ENCODE peak calls at places on chromosomes 2 and 18, in ten cellular contexts. One of them, this sample, is unnamed.
A peak's percentile ranks its signal among the peaks of the same experiment; 100 is the strongest.

GRCh38 chr18:63320041-63320689 is 596 bp upstream of the BCL2 start:
- DNase-seq in endothelial cell of umbilical vein: peak; percentile 71
- DNase-seq in BE2C: peak; percentile 72
- DNase-seq in colonic mucosa: peak; percentile 84
- DNase-seq in esophagus squamous epithelium: peak; percentile 49
- DNase-seq in psoas muscle: peak; percentile 82
- DNase-seq in Caco-2: peak; percentile 68
- DNase-seq in neural progenitor cell: peak; percentile 87
- DNase-seq in pancreas: peak; percentile 82
- DNase-seq in WERI-Rb-1: peak; percentile 84
- DNase-seq in this sample: peak; percentile 90

GRCh38 chr18:75211721-75212625 is 1.4 kb downstream of the TSHZ1 start:
- DNase-seq in endothelial cell of umbilical vein: peak; percentile 56
- DNase-seq in BE2C: no peak
- DNase-seq in colonic mucosa: peak; percentile 64
- DNase-seq in esophagus squamous epithelium: no peak
- DNase-seq in psoas muscle: peak; percentile 43
- DNase-seq in Caco-2: peak; percentile 53
- DNase-seq in neural progenitor cell: peak; percentile 48
- DNase-seq in pancreas: peak; percentile 54
- DNase-seq in WERI-Rb-1: peak; percentile 48
- DNase-seq in this sample: peak; percentile 77

GRCh38 chr18:63511285-63511684 is 30.9 kb upstream of the SERPINB12 start:
- DNase-seq in endothelial cell of umbilical vein: peak; percentile 33
- DNase-seq in BE2C: peak; percentile 23
- DNase-seq in colonic mucosa: no peak
- DNase-seq in esophagus squamous epithelium: no peak
- DNase-seq in psoas muscle: no peak
- DNase-seq in Caco-2: peak; percentile 49
- DNase-seq in neural progenitor cell: peak; percentile 76
- DNase-seq in pancreas: no peak
- DNase-seq in WERI-Rb-1: peak; percentile 60
- DNase-seq in this sample: peak; percentile 59

GRCh38 chr2:215454519-215454918 is 18.7 kb upstream of the FN1 start:
- DNase-seq in endothelial cell of umbilical vein: peak; percentile 73
- DNase-seq in BE2C: peak; percentile 11
- DNase-seq in colonic mucosa: no peak
- DNase-seq in esophagus squamous epithelium: no peak
- DNase-seq in psoas muscle: no peak
- DNase-seq in Caco-2: peak; percentile 52
- DNase-seq in neural progenitor cell: peak; percentile 31
- DNase-seq in pancreas: no peak
- DNase-seq in WERI-Rb-1: no peak
- DNase-seq in this sample: no peak

GRCh38 chr2:11683486-11683885 is 13.5 kb upstream of the NTSR2 start:
- DNase-seq in endothelial cell of umbilical vein: no peak
- DNase-seq in BE2C: no peak
- DNase-seq in colonic mucosa: no peak
- DNase-seq in esophagus squamous epithelium: no peak
- DNase-seq in psoas muscle: no peak
- DNase-seq in Caco-2: no peak
- DNase-seq in neural progenitor cell: peak; percentile 23
- DNase-seq in pancreas: no peak
- DNase-seq in WERI-Rb-1: peak; percentile 83
- DNase-seq in this sample: no peak

GRCh38 chr2:45793564-45793963 is 142.1 kb downstream of the PRKCE start:
- DNase-seq in endothelial cell of umbilical vein: peak; percentile 55
- DNase-seq in BE2C: no peak
- DNase-seq in colonic mucosa: no peak
- DNase-seq in esophagus squamous epithelium: no peak
- DNase-seq in psoas muscle: no peak
- DNase-seq in Caco-2: no peak
- DNase-seq in neural progenitor cell: no peak
- DNase-seq in pancreas: peak; percentile 63
- DNase-seq in WERI-Rb-1: peak; percentile 33
- DNase-seq in this sample: no peak

GRCh38 chr18:10419420-10420103 is 34.9 kb upstream of the APCDD1 start:
- DNase-seq in endothelial cell of umbilical vein: no peak
- DNase-seq in BE2C: no peak
- DNase-seq in colonic mucosa: no peak
- DNase-seq in esophagus squamous epithelium: no peak
- DNase-seq in psoas muscle: no peak
- DNase-seq in Caco-2: no peak
- DNase-seq in neural progenitor cell: no peak
- DNase-seq in pancreas: no peak
- DNase-seq in WERI-Rb-1: no peak
- DNase-seq in this sample: no peak

GRCh38 chr2:127606594-127607398 is 39.2 kb upstream of the GPR17 start:
- DNase-seq in endothelial cell of umbilical vein: no peak
- DNase-seq in BE2C: no peak
- DNase-seq in colonic mucosa: no peak
- DNase-seq in esophagus squamous epithelium: no peak
- DNase-seq in psoas muscle: no peak
- DNase-seq in Caco-2: no peak
- DNase-seq in neural progenitor cell: no peak
- DNase-seq in pancreas: peak; percentile 2
- DNase-seq in WERI-Rb-1: peak; percentile 2
- DNase-seq in this sample: no peak

GRCh38 chr2:136005462-136006205 is 20.2 kb upstream of the DARS1 start:
- DNase-seq in endothelial cell of umbilical vein: no peak
- DNase-seq in BE2C: no peak
- DNase-seq in colonic mucosa: no peak
- DNase-seq in esophagus squamous epithelium: no peak
- DNase-seq in psoas muscle: no peak
- DNase-seq in Caco-2: no peak
- DNase-seq in neural progenitor cell: no peak
- DNase-seq in pancreas: no peak
- DNase-seq in WERI-Rb-1: peak; percentile 68
- DNase-seq in this sample: no peak

GRCh38 chr2:36425771-36426340 is 70.3 kb downstream of the CRIM1 start:
- DNase-seq in endothelial cell of umbilical vein: no peak
- DNase-seq in BE2C: no peak
- DNase-seq in colonic mucosa: no peak
- DNase-seq in esophagus squamous epithelium: no peak
- DNase-seq in psoas muscle: no peak
- DNase-seq in Caco-2: no peak
- DNase-seq in neural progenitor cell: no peak
- DNase-seq in pancreas: no peak
- DNase-seq in WERI-Rb-1: no peak
- DNase-seq in this sample: no peak

GRCh38 chr2:29281585-29281984 is 166.4 kb downstream of the CLIP4 start:
- DNase-seq in endothelial cell of umbilical vein: no peak
- DNase-seq in BE2C: peak; percentile 88
- DNase-seq in colonic mucosa: no peak
- DNase-seq in esophagus squamous epithelium: no peak
- DNase-seq in psoas muscle: peak; percentile 19
- DNase-seq in Caco-2: no peak
- DNase-seq in neural progenitor cell: peak; percentile 38
- DNase-seq in pancreas: no peak
- DNase-seq in WERI-Rb-1: no peak
- DNase-seq in this sample: peak; percentile 60

GRCh38 chr2:221546505-221547225 is 25.4 kb downstream of the EPHA4 start:
- DNase-seq in endothelial cell of umbilical vein: no peak
- DNase-seq in BE2C: no peak
- DNase-seq in colonic mucosa: no peak
- DNase-seq in esophagus squamous epithelium: no peak
- DNase-seq in psoas muscle: no peak
- DNase-seq in Caco-2: no peak
- DNase-seq in neural progenitor cell: no peak
- DNase-seq in pancreas: no peak
- DNase-seq in WERI-Rb-1: no peak
- DNase-seq in this sample: no peak

GRCh38 chr18:63775166-63775730 is at the start of gene SERPINB7:
- DNase-seq in endothelial cell of umbilical vein: no peak
- DNase-seq in BE2C: no peak
- DNase-seq in colonic mucosa: no peak
- DNase-seq in esophagus squamous epithelium: no peak
- DNase-seq in psoas muscle: no peak
- DNase-seq in Caco-2: no peak
- DNase-seq in neural progenitor cell: no peak
- DNase-seq in pancreas: no peak
- DNase-seq in WERI-Rb-1: no peak
- DNase-seq in this sample: no peak

GRCh38 chr2:156748238-156748637 is 312.1 kb downstream of the GPD2 start:
- DNase-seq in endothelial cell of umbilical vein: no peak
- DNase-seq in BE2C: no peak
- DNase-seq in colonic mucosa: no peak
- DNase-seq in esophagus squamous epithelium: no peak
- DNase-seq in psoas muscle: no peak
- DNase-seq in Caco-2: no peak
- DNase-seq in neural progenitor cell: no peak
- DNase-seq in pancreas: no peak
- DNase-seq in WERI-Rb-1: no peak
- DNase-seq in this sample: no peak

GRCh38 chr18:8654482-8655451 is 45.5 kb downstream of the RAB12 start:
- DNase-seq in endothelial cell of umbilical vein: peak; percentile 29
- DNase-seq in BE2C: no peak
- DNase-seq in colonic mucosa: no peak
- DNase-seq in esophagus squamous epithelium: no peak
- DNase-seq in psoas muscle: no peak
- DNase-seq in Caco-2: no peak
- DNase-seq in neural progenitor cell: no peak
- DNase-seq in pancreas: no peak
- DNase-seq in WERI-Rb-1: peak; percentile 37
- DNase-seq in this sample: no peak

GRCh38 chr2:176270100-176270750 is 983 bp downstream of the MTX2 start:
- DNase-seq in endothelial cell of umbilical vein: no peak
- DNase-seq in BE2C: no peak
- DNase-seq in colonic mucosa: peak; percentile 23
- DNase-seq in esophagus squamous epithelium: no peak
- DNase-seq in psoas muscle: no peak
- DNase-seq in Caco-2: peak; percentile 3
- DNase-seq in neural progenitor cell: no peak
- DNase-seq in pancreas: no peak
- DNase-seq in WERI-Rb-1: no peak
- DNase-seq in this sample: no peak

DNA sequence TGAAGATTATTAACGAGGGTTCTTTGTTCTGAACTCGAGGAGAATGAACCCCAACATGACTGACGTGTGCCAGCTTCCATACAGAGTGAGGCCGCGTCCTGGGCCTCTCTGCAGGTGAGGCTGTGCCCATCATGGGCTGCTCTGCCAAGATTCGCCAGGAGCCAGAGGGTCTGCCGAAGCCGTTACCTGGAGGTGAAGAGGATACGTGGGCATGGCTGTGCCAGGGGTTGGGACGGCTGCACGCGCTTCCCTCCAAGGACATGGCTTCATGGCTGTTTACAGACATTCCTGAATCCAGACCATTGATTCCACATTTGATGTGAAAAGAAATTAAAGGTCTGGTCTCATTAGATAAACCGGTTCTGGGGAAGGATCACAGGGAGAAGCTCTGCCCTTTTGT is 211.4 kb upstream of the SALL3 start:
- DNase-seq in endothelial cell of umbilical vein: no peak
- DNase-seq in BE2C: no peak
- DNase-seq in colonic mucosa: no peak
- DNase-seq in esophagus squamous epithelium: no peak
- DNase-seq in psoas muscle: no peak
- DNase-seq in Caco-2: no peak
- DNase-seq in neural progenitor cell: no peak
- DNase-seq in pancreas: no peak
- DNase-seq in WERI-Rb-1: no peak
- DNase-seq in this sample: no peak
- H3K9me3 ChIP-seq in endothelial cell of umbilical vein: peaks cover 8% of the 10 kb centered on the region
- H3K9me3 ChIP-seq in BE2C: no peaks in the 10 kb centered on the region
- H3K9me3 ChIP-seq in colonic mucosa: no peaks in the 10 kb centered on the region
- H3K9me3 ChIP-seq in esophagus squamous epithelium: no peaks in the 10 kb centered on the region
- H3K9me3 ChIP-seq in psoas muscle: no peaks in the 10 kb centered on the region
- H3K9me3 ChIP-seq in Caco-2: no peaks in the 10 kb centered on the region
- H3K9me3 ChIP-seq in neural progenitor cell: no peaks in the 10 kb centered on the region
- H3K9me3 ChIP-seq in pancreas: no peaks in the 10 kb centered on the region
- H3K9me3 ChIP-seq in WERI-Rb-1: no peaks in the 10 kb centered on the region
- H3K9me3 ChIP-seq in this sample: no peaks in the 10 kb centered on the region

GRCh38 chr2:39361511-39361910 is 75.6 kb downstream of the MAP4K3 start:
- DNase-seq in endothelial cell of umbilical vein: no peak
- DNase-seq in BE2C: no peak
- DNase-seq in colonic mucosa: no peak
- DNase-seq in esophagus squamous epithelium: no peak
- DNase-seq in psoas muscle: no peak
- DNase-seq in Caco-2: no peak
- DNase-seq in neural progenitor cell: no peak
- DNase-seq in pancreas: no peak
- DNase-seq in WERI-Rb-1: no peak
- DNase-seq in this sample: no peak
- H3K9me3 ChIP-seq in endothelial cell of umbilical vein: peaks cover 11% of the 10 kb centered on the region
- H3K9me3 ChIP-seq in BE2C: peaks cover 6% of the 10 kb centered on the region
- H3K9me3 ChIP-seq in colonic mucosa: no peaks in the 10 kb centered on the region
- H3K9me3 ChIP-seq in esophagus squamous epithelium: peaks cover 20% of the 10 kb centered on the region
- H3K9me3 ChIP-seq in psoas muscle: peaks cover 19% of the 10 kb centered on the region
- H3K9me3 ChIP-seq in Caco-2: peaks cover 31% of the 10 kb centered on the region
- H3K9me3 ChIP-seq in neural progenitor cell: peaks cover 30% of the 10 kb centered on the region
- H3K9me3 ChIP-seq in pancreas: no peaks in the 10 kb centered on the region
- H3K9me3 ChIP-seq in WERI-Rb-1: peaks cover 30% of the 10 kb centered on the region
- H3K9me3 ChIP-seq in this sample: no peaks in the 10 kb centered on the region

GRCh38 chr2:219551412-219551811 is 7.6 kb downstream of the TMEM198 start:
- DNase-seq in endothelial cell of umbilical vein: no peak
- DNase-seq in BE2C: peak; percentile 76
- DNase-seq in colonic mucosa: no peak
- DNase-seq in esophagus squamous epithelium: no peak
- DNase-seq in psoas muscle: no peak
- DNase-seq in Caco-2: no peak
- DNase-seq in neural progenitor cell: peak; percentile 40
- DNase-seq in pancreas: no peak
- DNase-seq in WERI-Rb-1: peak; percentile 59
- DNase-seq in this sample: peak; percentile 70
- H3K9me3 ChIP-seq in endothelial cell of umbilical vein: no peaks in the 10 kb centered on the region
- H3K9me3 ChIP-seq in BE2C: no peaks in the 10 kb centered on the region
- H3K9me3 ChIP-seq in colonic mucosa: no peaks in the 10 kb centered on the region
- H3K9me3 ChIP-seq in esophagus squamous epithelium: no peaks in the 10 kb centered on the region
- H3K9me3 ChIP-seq in psoas muscle: no peaks in the 10 kb centered on the region
- H3K9me3 ChIP-seq in Caco-2: no peaks in the 10 kb centered on the region
- H3K9me3 ChIP-seq in neural progenitor cell: no peaks in the 10 kb centered on the region
- H3K9me3 ChIP-seq in pancreas: no peaks in the 10 kb centered on the region
- H3K9me3 ChIP-seq in WERI-Rb-1: no peaks in the 10 kb centered on the region
- H3K9me3 ChIP-seq in this sample: no peaks in the 10 kb centered on the region

DNA sequence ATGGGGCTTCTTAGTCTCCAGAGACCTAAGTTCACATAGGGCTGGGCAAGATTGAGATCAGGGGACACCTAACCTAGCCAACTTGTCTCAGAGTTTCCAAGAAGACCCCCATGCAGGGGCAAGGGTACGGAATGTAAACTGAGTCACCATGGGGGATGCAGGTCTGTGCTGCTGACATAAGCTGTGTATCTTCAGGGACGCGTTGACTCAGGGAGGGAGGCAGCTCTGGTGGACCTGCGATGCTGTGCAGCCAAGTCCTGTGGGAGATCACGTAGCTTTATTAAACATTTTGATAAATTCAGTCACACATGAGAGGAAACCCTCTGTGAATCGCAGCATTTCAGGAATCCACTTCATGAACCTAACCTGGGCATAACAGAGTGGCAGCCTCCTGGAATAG is 216.0 kb downstream of the ANKRD30B start:
- DNase-seq in endothelial cell of umbilical vein: no peak
- DNase-seq in BE2C: no peak
- DNase-seq in colonic mucosa: no peak
- DNase-seq in esophagus squamous epithelium: no peak
- DNase-seq in psoas muscle: no peak
- DNase-seq in Caco-2: no peak
- DNase-seq in neural progenitor cell: no peak
- DNase-seq in pancreas: no peak
- DNase-seq in WERI-Rb-1: no peak
- DNase-seq in this sample: no peak
- H3K9me3 ChIP-seq in endothelial cell of umbilical vein: no peaks in the 10 kb centered on the region
- H3K9me3 ChIP-seq in BE2C: no peaks in the 10 kb centered on the region
- H3K9me3 ChIP-seq in colonic mucosa: no peaks in the 10 kb centered on the region
- H3K9me3 ChIP-seq in esophagus squamous epithelium: no peaks in the 10 kb centered on the region
- H3K9me3 ChIP-seq in psoas muscle: no peaks in the 10 kb centered on the region
- H3K9me3 ChIP-seq in Caco-2: no peaks in the 10 kb centered on the region
- H3K9me3 ChIP-seq in neural progenitor cell: peaks cover 4% of the 10 kb centered on the region
- H3K9me3 ChIP-seq in pancreas: no peaks in the 10 kb centered on the region
- H3K9me3 ChIP-seq in WERI-Rb-1: no peaks in the 10 kb centered on the region
- H3K9me3 ChIP-seq in this sample: no peaks in the 10 kb centered on the region

GRCh38 chr2:204655626-204656025 is 110.4 kb downstream of the PARD3B start:
- DNase-seq in endothelial cell of umbilical vein: no peak
- DNase-seq in BE2C: no peak
- DNase-seq in colonic mucosa: no peak
- DNase-seq in esophagus squamous epithelium: no peak
- DNase-seq in psoas muscle: no peak
- DNase-seq in Caco-2: no peak
- DNase-seq in neural progenitor cell: no peak
- DNase-seq in pancreas: no peak
- DNase-seq in WERI-Rb-1: no peak
- DNase-seq in this sample: no peak
- H3K9me3 ChIP-seq in endothelial cell of umbilical vein: no peaks in the 10 kb centered on the region
- H3K9me3 ChIP-seq in BE2C: no peaks in the 10 kb centered on the region
- H3K9me3 ChIP-seq in colonic mucosa: no peaks in the 10 kb centered on the region
- H3K9me3 ChIP-seq in esophagus squamous epithelium: no peaks in the 10 kb centered on the region
- H3K9me3 ChIP-seq in psoas muscle: no peaks in the 10 kb centered on the region
- H3K9me3 ChIP-seq in Caco-2: peaks cover 11% of the 10 kb centered on the region
- H3K9me3 ChIP-seq in neural progenitor cell: no peaks in the 10 kb centered on the region
- H3K9me3 ChIP-seq in pancreas: no peaks in the 10 kb centered on the region
- H3K9me3 ChIP-seq in WERI-Rb-1: no peaks in the 10 kb centered on the region
- H3K9me3 ChIP-seq in this sample: no peaks in the 10 kb centered on the region

This sample was measured in testis.